ENCODE peak calls at places on chromosome 6, in eight cellular contexts. R is body of pancreas; Q is AG04450; B is CD4-positive, alpha-beta T cell; I is CD8-positive, alpha-beta memory T cell; H is ascending aorta; G is hepatocyte; J is small intestine. M is an unnamed sample. For H3K9me3, the result is how much of the 10 kb centered on the place peaks cover.

GRCh38 chr6:149907317-149907716 is 9.4 kb upstream of the RAET1E start:
- DNase-seq in R (no peak), Q (no peak), B (no peak), I (no peak), H (no peak), G (no peak), J (no peak), M (no peak)

GRCh38 chr6:133632206-133632605 is 256.7 kb upstream of the TCF21 start:
- DNase-seq in R (no peak), Q (no peak), B (no peak), I (no peak), H (no peak), G (peak), J (no peak), M (peak)

GRCh38 chr6:137202078-137202477 is 17.1 kb downstream of the IFNGR1 start:
- DNase-seq in R (no peak), Q (no peak), B (no peak), I (peak), H (no peak), G (no peak), J (no peak), M (no peak)

GRCh38 chr6:21423106-21423854 is 170.3 kb upstream of the SOX4 start:
- DNase-seq in R (no peak), Q (no peak), B (no peak), I (no peak), H (no peak), G (peak), J (no peak), M (no peak)

GRCh38 chr6:166025149-166025898 is 142.3 kb downstream of the TBXT start:
- DNase-seq in R (no peak), Q (peak), B (no peak), I (no peak), H (no peak), G (no peak), J (no peak), M (no peak)

GRCh38 chr6:1952726-1953360 is 292.6 kb downstream of the GMDS start:
- DNase-seq in R (no peak), Q (peak), B (no peak), I (no peak), H (no peak), G (no peak), J (no peak), M (peak)

GRCh38 chr6:4844108-4844507 is 67.9 kb downstream of the CDYL start:
- DNase-seq in R (no peak), Q (no peak), B (no peak), I (no peak), H (no peak), G (no peak), J (no peak), M (no peak)

GRCh38 chr6:13561624-13562267 is 12.7 kb upstream of the SIRT5 start:
- DNase-seq in R (no peak), Q (no peak), B (no peak), I (no peak), H (no peak), G (no peak), J (no peak), M (no peak)

GRCh38 chr6:33702345-33702977 is 9.0 kb downstream of the UQCC2 start:
- DNase-seq in R (peak), Q (peak), B (no peak), I (no peak), H (no peak), G (peak), J (peak), M (peak)

GRCh38 chr6:169935348-169935718 is 183.9 kb downstream of the ERMARD start:
- DNase-seq in R (no peak), Q (no peak), B (no peak), I (no peak), H (no peak), G (no peak), J (no peak), M (peak)

GRCh38 chr6:16286151-16286522 is 47.8 kb downstream of the GMPR start:
- DNase-seq in R (no peak), Q (no peak), B (no peak), I (peak), H (no peak), G (peak), J (peak), M (peak)

GRCh38 chr6:134707342-134707982 is 242.4 kb downstream of the ALDH8A1 start:
- DNase-seq in R (peak), Q (no peak), B (no peak), I (no peak), H (no peak), G (peak), J (peak), M (peak)

GRCh38 chr6:122198922-122199321 is 200.5 kb upstream of the HSF2 start:
- DNase-seq in R (no peak), Q (no peak), B (no peak), I (no peak), H (no peak), G (no peak), J (no peak), M (no peak)

GRCh38 chr6:138377042-138377441 is 663 bp upstream of the SMIM28 start:
- DNase-seq in R (no peak), Q (no peak), B (no peak), I (no peak), H (no peak), G (no peak), J (no peak), M (no peak)

GRCh38 chr6:158718431-158719126 is 68.7 kb downstream of the SYTL3 start:
- DNase-seq in R (peak), Q (no peak), B (no peak), I (no peak), H (no peak), G (peak), J (peak), M (peak)

GRCh38 chr6:81865712-81866111 is 113.2 kb upstream of the TENT5A start:
- DNase-seq in R (no peak), Q (peak), B (no peak), I (no peak), H (no peak), G (peak), J (peak), M (peak)

GRCh38 chr6:139590206-139590605 is 215.8 kb upstream of the CITED2 start:
- DNase-seq in R (peak), Q (no peak), B (no peak), I (no peak), H (no peak), G (no peak), J (peak), M (no peak)

GRCh38 chr6:116969211-116969863 is 92.3 kb downstream of the RFX6 start:
- DNase-seq in R (peak), Q (peak), B (no peak), I (no peak), H (no peak), G (peak), J (peak), M (peak)

GRCh38 chr6:116556065-116556464 is 2.5 kb downstream of the CALHM4 start:
- DNase-seq in R (no peak), Q (no peak), B (no peak), I (no peak), H (no peak), G (no peak), J (no peak), M (peak)

GRCh38 chr6:16236648-16237199 is 1.7 kb upstream of the GMPR start:
- DNase-seq in R (peak), Q (peak), B (no peak), I (no peak), H (no peak), G (no peak), J (peak), M (peak)

GRCh38 chr6:111113731-111114438 is 26.6 kb downstream of the SLC16A10 start:
- DNase-seq in R (peak), Q (no peak), B (no peak), I (no peak), H (peak), G (peak), J (no peak), M (no peak)

GRCh38 chr6:27667651-27668441 is 194.9 kb upstream of the ZNF184 start:
- DNase-seq in R (no peak), Q (no peak), B (no peak), I (no peak), H (no peak), G (no peak), J (no peak), M (no peak)

GRCh38 chr6:137552809-137553208 is 58.6 kb upstream of the OLIG3 start:
- DNase-seq in R (no peak), Q (no peak), B (no peak), I (no peak), H (no peak), G (no peak), J (peak), M (no peak)

GRCh38 chr6:22668307-22668706 is 98.9 kb downstream of the HDGFL1 start:
- DNase-seq in R (no peak), Q (no peak), B (no peak), I (no peak), H (no peak), G (no peak), J (no peak), M (no peak)

GRCh38 chr6:22667855-22668254 is 98.5 kb downstream of the HDGFL1 start:
- DNase-seq in R (no peak), Q (no peak), B (no peak), I (no peak), H (no peak), G (no peak), J (peak), M (no peak)

GRCh38 chr6:22664968-22665367 is 95.6 kb downstream of the HDGFL1 start:
- DNase-seq in R (no peak), Q (no peak), B (no peak), I (no peak), H (no peak), G (peak), J (no peak), M (peak)

GRCh38 chr6:22668717-22669116 is 99.4 kb downstream of the HDGFL1 start:
- DNase-seq in R (no peak), Q (no peak), B (no peak), I (no peak), H (no peak), G (no peak), J (no peak), M (no peak)

GRCh38 chr6:22666021-22666420 is 96.7 kb downstream of the HDGFL1 start:
- DNase-seq in R (no peak), Q (no peak), B (no peak), I (no peak), H (no peak), G (no peak), J (no peak), M (no peak)
- H3K9me3 ChIP-seq in R (under half), Q (under half), B (under half), I (under half), H (under half), G (under half), J (under half), M (under half)

GRCh38 chr6:55617272-55617671 is 38.3 kb upstream of the HMGCLL1 start:
- DNase-seq in R (no peak), Q (no peak), B (no peak), I (no peak), H (no peak), G (peak), J (peak), M (peak)
- H3K9me3 ChIP-seq in R (under half), Q (under half), B (under half), I (under half), H (under half), G (under half), J (under half), M (under half)

GRCh38 chr6:146543940-146544661 is 468 bp downstream of the RAB32 start:
- DNase-seq in R (peak), Q (no peak), B (no peak), I (no peak), H (peak), G (peak), J (peak), M (peak)
- H3K9me3 ChIP-seq in R (under half), Q (under half), B (under half), I (under half), H (under half), G (under half), J (under half), M (under half)

GRCh38 chr6:155614606-155615005 is 159.0 kb upstream of the NOX3 start:
- DNase-seq in R (no peak), Q (no peak), B (no peak), I (no peak), H (no peak), G (no peak), J (no peak), M (no peak)

GRCh38 chr6:155611742-155612141 is 156.1 kb upstream of the NOX3 start:
- DNase-seq in R (no peak), Q (no peak), B (no peak), I (no peak), H (no peak), G (no peak), J (no peak), M (no peak)
- H3K9me3 ChIP-seq in R (under half), Q (under half), B (under half), I (under half), H (under half), G (under half), J (under half), M (under half)

GRCh38 chr6:86869500-86869899 is 67.8 kb upstream of the HTR1E start:
- DNase-seq in R (no peak), Q (no peak), B (no peak), I (no peak), H (no peak), G (no peak), J (no peak), M (no peak)
- H3K9me3 ChIP-seq in R (under half), Q (under half), B (under half), I (under half), H (under half), G (under half), J (under half), M (under half)

DNA sequence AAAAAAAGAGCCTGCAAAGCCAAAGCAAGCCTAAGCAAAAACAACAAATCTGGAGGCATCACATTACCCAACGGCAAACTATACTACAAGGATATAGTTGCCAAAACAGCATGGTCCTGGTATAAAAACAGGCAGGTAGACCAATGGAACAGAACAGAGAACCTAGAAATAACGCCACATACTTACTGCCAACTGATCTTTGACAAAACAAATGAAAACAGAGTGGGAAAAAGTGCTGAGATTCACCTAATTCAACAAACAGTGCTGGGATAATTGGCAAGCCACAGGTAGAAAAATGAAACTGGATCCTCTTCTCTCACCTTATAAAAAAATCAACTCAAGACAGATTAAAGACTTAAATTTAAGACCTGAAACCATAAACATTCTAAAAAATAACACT is 291.8 kb downstream of the RNGTT start:
- DNase-seq in R (no peak), Q (no peak), B (no peak), I (no peak), H (no peak), G (no peak), J (no peak), M (no peak)
- H3K9me3 ChIP-seq in R (under half), Q (under half), B (under half), I (under half), H (under half), G (under half), J (under half), M (under half)